ENCODE peak calls at places on chromosome 18, in four cellular contexts. T, F, L and Q are unnamed samples. For H3K36me3, the result is how much of the 10 kb centered on the place peaks cover.

GRCh38 chr18:12308386-12309100 is 502 bp downstream of the TUBB6 start:
- DNase-seq in T (peak), F (peak), L (peak), Q (no peak)

GRCh38 chr18:62790836-62791772 is 75.8 kb downstream of the PHLPP1 start:
- DNase-seq in T (no peak), F (no peak), L (peak), Q (no peak)

GRCh38 chr18:72207280-72207679 is 336.9 kb downstream of the CBLN2 start:
- DNase-seq in T (no peak), F (no peak), L (no peak), Q (no peak)

GRCh38 chr18:5455644-5456043 is 88.2 kb downstream of the EPB41L3 start:
- DNase-seq in T (no peak), F (no peak), L (no peak), Q (no peak)

GRCh38 chr18:3269900-3270299 is 8.0 kb downstream of the MYL12B start:
- DNase-seq in T (no peak), F (no peak), L (no peak), Q (no peak)

GRCh38 chr18:35076556-35076955 is 35.3 kb downstream of the MAPRE2 start:
- DNase-seq in T (no peak), F (no peak), L (peak), Q (peak)

GRCh38 chr18:53799134-53799533 is 425.3 kb downstream of the MBD2 start:
- DNase-seq in T (no peak), F (no peak), L (peak), Q (no peak)

GRCh38 chr18:27887711-27888495 is 289.0 kb downstream of the CDH2 start:
- DNase-seq in T (no peak), F (no peak), L (no peak), Q (no peak)

GRCh38 chr18:51098082-51098481 is 68.1 kb downstream of the SMAD4 start:
- DNase-seq in T (no peak), F (no peak), L (no peak), Q (no peak)

GRCh38 chr18:49519041-49519971 is 32.3 kb upstream of the C18orf32 start:
- DNase-seq in T (no peak), F (no peak), L (no peak), Q (no peak)

GRCh38 chr18:74155276-74155675 is 7.0 kb downstream of the TIMM21 start:
- DNase-seq in T (no peak), F (no peak), L (no peak), Q (no peak)

GRCh38 chr18:3451989-3452749 is 2.2 kb downstream of the TGIF1 start:
- DNase-seq in T (peak), F (peak), L (no peak), Q (no peak)

GRCh38 chr18:77137851-77138250 is 5.3 kb upstream of the MBP start:
- DNase-seq in T (no peak), F (no peak), L (no peak), Q (no peak)

GRCh38 chr18:2846241-2846637 is 567 bp upstream of the EMILIN2 start:
- DNase-seq in T (no peak), F (no peak), L (no peak), Q (no peak)

GRCh38 chr18:31317860-31318259 is at the start of gene DSG1:
- DNase-seq in T (no peak), F (no peak), L (no peak), Q (no peak)

GRCh38 chr18:28559511-28559910 is 382.6 kb upstream of the CDH2 start:
- DNase-seq in T (no peak), F (no peak), L (no peak), Q (no peak)

GRCh38 chr18:69367104-69367503 is 33.6 kb upstream of the DOK6 start:
- DNase-seq in T (no peak), F (no peak), L (no peak), Q (no peak)

GRCh38 chr18:14924226-14924625 is 176.3 kb downstream of the ANKRD30B start:
- DNase-seq in T (no peak), F (no peak), L (no peak), Q (no peak)

GRCh38 chr18:36201765-36202164 is 14.5 kb downstream of the MOCOS start:
- DNase-seq in T (no peak), F (no peak), L (no peak), Q (no peak)

GRCh38 chr18:13437801-13438506 is 219.4 kb downstream of the LDLRAD4 start:
- DNase-seq in T (no peak), F (no peak), L (no peak), Q (no peak)

GRCh38 chr18:29459986-29460385 is 1283.1 kb upstream of the CDH2 start:
- DNase-seq in T (no peak), F (no peak), L (no peak), Q (no peak)

GRCh38 chr18:57776354-57776753 is 26.8 kb downstream of the ATP8B1 start:
- DNase-seq in T (no peak), F (no peak), L (no peak), Q (no peak)

GRCh38 chr18:35334821-35335220 is 9.4 kb downstream of the ZNF24 start:
- DNase-seq in T (no peak), F (no peak), L (no peak), Q (no peak)

GRCh38 chr18:23819005-23819404 is 129.8 kb downstream of the LAMA3 start:
- DNase-seq in T (no peak), F (no peak), L (no peak), Q (no peak)

GRCh38 chr18:32441536-32441935 is 29.1 kb downstream of the GAREM1 start:
- DNase-seq in T (no peak), F (no peak), L (no peak), Q (no peak)

GRCh38 chr18:28657836-28658410 is 481.0 kb upstream of the CDH2 start:
- DNase-seq in T (no peak), F (no peak), L (no peak), Q (peak)

GRCh38 chr18:62857278-62857976 is 142.1 kb downstream of the PHLPP1 start:
- DNase-seq in T (no peak), F (no peak), L (no peak), Q (no peak)

GRCh38 chr18:28791101-28791500 is 614.2 kb upstream of the CDH2 start:
- DNase-seq in T (no peak), F (no peak), L (no peak), Q (no peak)

GRCh38 chr18:73784853-73785252 is 362.8 kb downstream of the FBXO15 start:
- DNase-seq in T (no peak), F (no peak), L (no peak), Q (no peak)

GRCh38 chr18:49980869-49981268 is 167.5 kb upstream of the ACAA2 start:
- DNase-seq in T (no peak), F (no peak), L (no peak), Q (no peak)

GRCh38 chr18:24128700-24129099 is 10.2 kb upstream of the CABYR start:
- DNase-seq in T (no peak), F (no peak), L (no peak), Q (no peak)

GRCh38 chr18:53850918-53851317 is 373.6 kb downstream of the MBD2 start:
- DNase-seq in T (peak), F (no peak), L (no peak), Q (no peak)

GRCh38 chr18:45863469-45863868 is 38.0 kb downstream of the SIGLEC15 start:
- DNase-seq in T (no peak), F (no peak), L (no peak), Q (no peak)

GRCh38 chr18:45861926-45862325 is 36.5 kb downstream of the SIGLEC15 start:
- DNase-seq in T (no peak), F (no peak), L (no peak), Q (no peak)

GRCh38 chr18:45860971-45861370 is 35.5 kb downstream of the SIGLEC15 start:
- DNase-seq in T (no peak), F (no peak), L (no peak), Q (no peak)

GRCh38 chr18:45865466-45865865 is 40.0 kb downstream of the SIGLEC15 start:
- DNase-seq in T (no peak), F (no peak), L (no peak), Q (no peak)

GRCh38 chr18:45864081-45864480 is 38.6 kb downstream of the SIGLEC15 start:
- DNase-seq in T (no peak), F (no peak), L (no peak), Q (no peak)
- H3K36me3 ChIP-seq in T (under half), F (half or more), L (under half), Q (under half)

GRCh38 chr18:55236150-55236931 is 277.1 kb upstream of the CCDC68 start:
- DNase-seq in T (no peak), F (peak), L (no peak), Q (no peak)

GRCh38 chr18:55232506-55232905 is 273.2 kb upstream of the CCDC68 start:
- DNase-seq in T (no peak), F (no peak), L (no peak), Q (no peak)

GRCh38 chr18:55233850-55234249 is 274.6 kb upstream of the CCDC68 start:
- DNase-seq in T (no peak), F (no peak), L (no peak), Q (no peak)

GRCh38 chr18:55235094-55235461 is 275.8 kb upstream of the CCDC68 start:
- DNase-seq in T (no peak), F (no peak), L (no peak), Q (no peak)

DNA sequence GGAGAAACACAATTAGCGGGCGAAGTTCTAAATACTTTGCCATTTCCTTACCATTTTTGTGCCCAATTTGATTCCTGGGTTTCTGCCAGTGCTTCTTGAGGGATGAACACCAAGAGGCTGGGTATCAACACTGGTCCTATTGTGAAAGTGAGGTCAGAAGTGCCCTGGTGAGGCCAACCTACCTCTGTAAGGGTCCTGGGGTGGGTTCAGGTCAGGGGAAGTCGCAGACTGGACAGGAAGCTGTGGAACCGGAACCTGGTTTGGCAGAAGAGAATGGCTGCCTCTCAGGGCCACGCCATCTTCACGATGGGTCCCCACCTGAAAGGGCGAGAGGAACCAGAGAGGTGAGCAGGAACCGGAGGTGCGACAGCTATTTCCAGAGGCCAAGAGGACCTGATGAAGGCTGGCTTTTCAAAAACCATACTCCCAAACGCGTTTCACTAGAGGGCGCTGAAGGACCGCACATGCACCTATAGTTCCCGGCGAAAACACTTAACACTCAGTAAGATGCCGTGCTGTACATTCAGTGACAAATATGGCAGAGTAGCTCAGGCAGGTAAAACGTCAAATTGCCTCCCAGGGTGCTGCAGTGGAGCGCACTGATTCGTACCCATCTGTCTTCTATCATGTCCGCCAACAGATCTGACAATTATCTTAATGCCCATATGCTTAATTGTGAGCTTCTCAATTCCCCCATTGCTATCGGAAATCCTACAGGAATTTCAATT is 275.3 kb upstream of the CCDC68 start:
- DNase-seq in T (peak), F (peak), L (no peak), Q (peak)
- H3K36me3 ChIP-seq in T (under half), F (under half), L (under half), Q (under half)

DNA sequence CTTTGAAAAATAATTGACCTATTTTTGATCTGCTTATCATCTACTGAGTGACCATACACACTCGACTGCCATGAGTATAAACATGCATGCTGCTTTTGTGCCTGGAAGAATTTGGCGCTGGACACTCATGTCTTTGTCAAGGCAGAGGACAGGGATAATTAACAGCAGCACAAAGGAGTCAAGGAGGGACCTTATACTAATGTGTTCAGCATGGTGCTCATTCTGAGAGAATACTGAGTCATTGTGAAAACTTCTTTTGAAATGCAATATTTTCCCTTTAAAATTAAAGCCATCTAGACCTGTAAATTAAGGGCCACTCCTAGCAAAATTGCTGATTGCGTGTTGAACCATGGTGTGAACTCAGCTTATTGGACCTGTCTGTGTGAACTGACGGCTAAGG is 116.3 kb downstream of the ZNF532 start:
- DNase-seq in T (no peak), F (no peak), L (no peak), Q (no peak)
- H3K36me3 ChIP-seq in T (under half), F (half or more), L (under half), Q (under half)

GRCh38 chr18:79459946-79460345 is 64.2 kb downstream of the NFATC1 start:
- DNase-seq in T (no peak), F (no peak), L (no peak), Q (no peak)

GRCh38 chr18:79458131-79458838 is 62.6 kb downstream of the NFATC1 start:
- DNase-seq in T (peak), F (peak), L (peak), Q (peak)

GRCh38 chr18:79460445-79461300 is 64.9 kb downstream of the NFATC1 start:
- DNase-seq in T (peak), F (no peak), L (no peak), Q (no peak)

GRCh38 chr18:79457652-79458051 is 61.9 kb downstream of the NFATC1 start:
- DNase-seq in T (no peak), F (no peak), L (no peak), Q (no peak)

GRCh38 chr18:79458917-79459803 is 63.4 kb downstream of the NFATC1 start:
- DNase-seq in T (peak), F (no peak), L (no peak), Q (no peak)
- H3K36me3 ChIP-seq in T (under half), F (under half), L (under half), Q (under half)

GRCh38 chr18:43714346-43715010 is 437.2 kb upstream of the SYT4 start:
- DNase-seq in T (no peak), F (no peak), L (no peak), Q (no peak)
- H3K36me3 ChIP-seq in T (under half), F (under half), L (under half), Q (under half)

GRCh38 chr18:79712206-79712857 is 32.7 kb downstream of the CTDP1 start:
- DNase-seq in T (no peak), F (no peak), L (no peak), Q (no peak)
- H3K36me3 ChIP-seq in T (under half), F (half or more), L (under half), Q (under half)